ENCODE peak calls at places on chromosomes 2 and 18, in nine cellular contexts. One of them, this sample, is unnamed.

GRCh38 chr18:55100817-55101457 is 141.7 kb upstream of the CCDC68 start:
- DNase-seq in nephron progenitor cell: no peak
- DNase-seq in left ventricle myocardium inferior: no peak
- DNase-seq in colonic mucosa: no peak
- DNase-seq in bronchial epithelial cell: peak
- DNase-seq in WTC11: no peak
- DNase-seq in CD4-positive, alpha-beta T cell: no peak
- DNase-seq in RWPE1: peak
- DNase-seq in astrocyte: peak
- DNase-seq in this sample: no peak

GRCh38 chr2:10254373-10255188 is 48.1 kb upstream of the HPCAL1 start:
- DNase-seq in nephron progenitor cell: peak
- DNase-seq in left ventricle myocardium inferior: peak
- DNase-seq in colonic mucosa: no peak
- DNase-seq in bronchial epithelial cell: no peak
- DNase-seq in WTC11: peak
- DNase-seq in CD4-positive, alpha-beta T cell: no peak
- DNase-seq in RWPE1: peak
- DNase-seq in astrocyte: peak
- DNase-seq in this sample: no peak

GRCh38 chr2:83615491-83615890 is 843.6 kb downstream of the SUCLG1 start:
- DNase-seq in nephron progenitor cell: no peak
- DNase-seq in left ventricle myocardium inferior: no peak
- DNase-seq in colonic mucosa: no peak
- DNase-seq in bronchial epithelial cell: no peak
- DNase-seq in WTC11: no peak
- DNase-seq in CD4-positive, alpha-beta T cell: no peak
- DNase-seq in RWPE1: no peak
- DNase-seq in astrocyte: no peak
- DNase-seq in this sample: no peak

GRCh38 chr18:67260841-67261240 is 255.7 kb downstream of the DSEL start:
- DNase-seq in nephron progenitor cell: no peak
- DNase-seq in left ventricle myocardium inferior: no peak
- DNase-seq in colonic mucosa: no peak
- DNase-seq in bronchial epithelial cell: no peak
- DNase-seq in WTC11: no peak
- DNase-seq in CD4-positive, alpha-beta T cell: no peak
- DNase-seq in RWPE1: no peak
- DNase-seq in astrocyte: peak
- DNase-seq in this sample: no peak

GRCh38 chr18:49500136-49500921 is 13.3 kb upstream of the C18orf32 start:
- DNase-seq in nephron progenitor cell: peak
- DNase-seq in left ventricle myocardium inferior: no peak
- DNase-seq in colonic mucosa: no peak
- DNase-seq in bronchial epithelial cell: no peak
- DNase-seq in WTC11: no peak
- DNase-seq in CD4-positive, alpha-beta T cell: no peak
- DNase-seq in RWPE1: no peak
- DNase-seq in astrocyte: no peak
- DNase-seq in this sample: no peak

GRCh38 chr2:69216535-69217332 is 170.3 kb downstream of the GFPT1 start:
- DNase-seq in nephron progenitor cell: no peak
- DNase-seq in left ventricle myocardium inferior: peak
- DNase-seq in colonic mucosa: no peak
- DNase-seq in bronchial epithelial cell: no peak
- DNase-seq in WTC11: no peak
- DNase-seq in CD4-positive, alpha-beta T cell: no peak
- DNase-seq in RWPE1: no peak
- DNase-seq in astrocyte: peak
- DNase-seq in this sample: peak

GRCh38 chr2:17594533-17595391 is 54.3 kb downstream of the VSNL1 start:
- DNase-seq in nephron progenitor cell: no peak
- DNase-seq in left ventricle myocardium inferior: no peak
- DNase-seq in colonic mucosa: no peak
- DNase-seq in bronchial epithelial cell: no peak
- DNase-seq in WTC11: no peak
- DNase-seq in CD4-positive, alpha-beta T cell: no peak
- DNase-seq in RWPE1: no peak
- DNase-seq in astrocyte: peak
- DNase-seq in this sample: no peak

GRCh38 chr2:233848276-233848675 is 6.1 kb downstream of the HJURP start:
- DNase-seq in nephron progenitor cell: no peak
- DNase-seq in left ventricle myocardium inferior: no peak
- DNase-seq in colonic mucosa: no peak
- DNase-seq in bronchial epithelial cell: no peak
- DNase-seq in WTC11: no peak
- DNase-seq in CD4-positive, alpha-beta T cell: no peak
- DNase-seq in RWPE1: no peak
- DNase-seq in astrocyte: no peak
- DNase-seq in this sample: no peak

GRCh38 chr2:49914281-49914680 is 760.0 kb upstream of the FSHR start:
- DNase-seq in nephron progenitor cell: no peak
- DNase-seq in left ventricle myocardium inferior: no peak
- DNase-seq in colonic mucosa: no peak
- DNase-seq in bronchial epithelial cell: peak
- DNase-seq in WTC11: no peak
- DNase-seq in CD4-positive, alpha-beta T cell: no peak
- DNase-seq in RWPE1: peak
- DNase-seq in astrocyte: peak
- DNase-seq in this sample: no peak

GRCh38 chr18:40058811-40059570 is 1896.0 kb upstream of the PIK3C3 start:
- DNase-seq in nephron progenitor cell: no peak
- DNase-seq in left ventricle myocardium inferior: no peak
- DNase-seq in colonic mucosa: no peak
- DNase-seq in bronchial epithelial cell: no peak
- DNase-seq in WTC11: no peak
- DNase-seq in CD4-positive, alpha-beta T cell: no peak
- DNase-seq in RWPE1: no peak
- DNase-seq in astrocyte: no peak
- DNase-seq in this sample: no peak

GRCh38 chr2:35410431-35411061 is 945.0 kb upstream of the CRIM1 start:
- DNase-seq in nephron progenitor cell: peak
- DNase-seq in left ventricle myocardium inferior: peak
- DNase-seq in colonic mucosa: peak
- DNase-seq in bronchial epithelial cell: peak
- DNase-seq in WTC11: peak
- DNase-seq in CD4-positive, alpha-beta T cell: peak
- DNase-seq in RWPE1: peak
- DNase-seq in astrocyte: peak
- DNase-seq in this sample: peak

GRCh38 chr2:236036045-236036444 is 132.1 kb downstream of the GBX2 start:
- DNase-seq in nephron progenitor cell: no peak
- DNase-seq in left ventricle myocardium inferior: no peak
- DNase-seq in colonic mucosa: no peak
- DNase-seq in bronchial epithelial cell: no peak
- DNase-seq in WTC11: no peak
- DNase-seq in CD4-positive, alpha-beta T cell: no peak
- DNase-seq in RWPE1: no peak
- DNase-seq in astrocyte: no peak
- DNase-seq in this sample: no peak

GRCh38 chr2:64938607-64939285 is 50.5 kb upstream of the SLC1A4 start:
- DNase-seq in nephron progenitor cell: no peak
- DNase-seq in left ventricle myocardium inferior: no peak
- DNase-seq in colonic mucosa: no peak
- DNase-seq in bronchial epithelial cell: no peak
- DNase-seq in WTC11: no peak
- DNase-seq in CD4-positive, alpha-beta T cell: no peak
- DNase-seq in RWPE1: no peak
- DNase-seq in astrocyte: no peak
- DNase-seq in this sample: no peak

GRCh38 chr2:42878581-42878980 is 86.2 kb upstream of the HAAO start:
- DNase-seq in nephron progenitor cell: no peak
- DNase-seq in left ventricle myocardium inferior: no peak
- DNase-seq in colonic mucosa: no peak
- DNase-seq in bronchial epithelial cell: peak
- DNase-seq in WTC11: no peak
- DNase-seq in CD4-positive, alpha-beta T cell: no peak
- DNase-seq in RWPE1: no peak
- DNase-seq in astrocyte: peak
- DNase-seq in this sample: no peak

GRCh38 chr2:192190474-192190873 is 4.3 kb downstream of the TMEFF2 start:
- DNase-seq in nephron progenitor cell: no peak
- DNase-seq in left ventricle myocardium inferior: no peak
- DNase-seq in colonic mucosa: no peak
- DNase-seq in bronchial epithelial cell: peak
- DNase-seq in WTC11: no peak
- DNase-seq in CD4-positive, alpha-beta T cell: no peak
- DNase-seq in RWPE1: peak
- DNase-seq in astrocyte: peak
- DNase-seq in this sample: no peak

GRCh38 chr18:27685071-27685470 is 491.9 kb downstream of the CDH2 start:
- DNase-seq in nephron progenitor cell: no peak
- DNase-seq in left ventricle myocardium inferior: no peak
- DNase-seq in colonic mucosa: no peak
- DNase-seq in bronchial epithelial cell: no peak
- DNase-seq in WTC11: no peak
- DNase-seq in CD4-positive, alpha-beta T cell: no peak
- DNase-seq in RWPE1: no peak
- DNase-seq in astrocyte: no peak
- DNase-seq in this sample: no peak

GRCh38 chr2:155145758-155146229 is 447.3 kb downstream of the KCNJ3 start:
- DNase-seq in nephron progenitor cell: no peak
- DNase-seq in left ventricle myocardium inferior: no peak
- DNase-seq in colonic mucosa: no peak
- DNase-seq in bronchial epithelial cell: no peak
- DNase-seq in WTC11: no peak
- DNase-seq in CD4-positive, alpha-beta T cell: no peak
- DNase-seq in RWPE1: no peak
- DNase-seq in astrocyte: no peak
- DNase-seq in this sample: no peak

DNA sequence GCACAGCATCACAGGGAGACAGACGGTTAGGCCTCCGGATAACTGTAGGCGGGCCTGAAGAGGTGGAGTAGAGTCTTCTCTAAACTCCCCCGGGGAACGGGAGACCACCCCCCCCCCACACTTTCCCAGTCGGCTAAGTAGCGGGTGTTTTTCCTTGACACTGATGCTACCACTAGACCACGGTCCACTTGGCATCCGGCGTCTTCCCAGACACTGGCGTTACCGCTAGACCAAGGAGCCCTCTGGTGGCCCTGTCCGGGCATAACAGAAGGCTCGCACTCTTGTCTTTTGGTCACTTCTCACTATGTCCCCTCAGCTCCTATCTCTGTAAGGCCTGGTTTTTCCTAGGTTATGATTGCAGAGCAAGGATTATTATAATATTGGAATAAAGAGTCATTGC is 25.7 kb upstream of the NCL start:
- DNase-seq in nephron progenitor cell: no peak
- DNase-seq in left ventricle myocardium inferior: peak
- DNase-seq in colonic mucosa: no peak
- DNase-seq in bronchial epithelial cell: no peak
- DNase-seq in WTC11: peak
- DNase-seq in CD4-positive, alpha-beta T cell: no peak
- DNase-seq in RWPE1: no peak
- DNase-seq in astrocyte: no peak
- DNase-seq in this sample: peak
- TF ChIP-seq CTCF in nephron progenitor cell: no peak
- TF ChIP-seq CTCF in left ventricle myocardium inferior: peak
- TF ChIP-seq CTCF in colonic mucosa: no peak
- TF ChIP-seq CTCF in bronchial epithelial cell: peak
- TF ChIP-seq CTCF in WTC11: peak
- TF ChIP-seq CTCF in CD4-positive, alpha-beta T cell: no peak
- TF ChIP-seq CTCF in RWPE1: no peak
- TF ChIP-seq CTCF in astrocyte: peak
- TF ChIP-seq CTCF in this sample: peak

DNA sequence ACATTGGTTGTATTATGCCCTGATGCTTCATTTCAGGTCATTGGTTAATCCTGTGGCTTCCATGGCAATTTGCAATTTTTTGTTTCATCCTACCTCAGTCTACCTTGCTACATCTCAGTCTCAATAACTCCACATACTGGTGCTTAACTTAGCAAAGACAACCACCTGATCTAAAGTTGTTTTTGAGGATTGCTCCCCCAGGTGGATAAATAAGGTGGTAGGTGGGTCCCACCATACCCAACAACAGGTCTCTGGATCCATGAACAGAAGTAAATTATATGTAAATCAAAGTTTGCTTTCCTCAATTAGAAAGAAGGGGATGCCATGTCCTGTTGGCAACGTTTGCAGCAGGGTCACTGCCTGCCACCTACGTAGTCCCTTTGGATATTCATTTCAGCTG is 7.0 kb downstream of the XIRP2 start:
- DNase-seq in nephron progenitor cell: no peak
- DNase-seq in left ventricle myocardium inferior: no peak
- DNase-seq in colonic mucosa: no peak
- DNase-seq in bronchial epithelial cell: no peak
- DNase-seq in WTC11: no peak
- DNase-seq in CD4-positive, alpha-beta T cell: no peak
- DNase-seq in RWPE1: no peak
- DNase-seq in astrocyte: no peak
- DNase-seq in this sample: no peak
- TF ChIP-seq CTCF in nephron progenitor cell: no peak
- TF ChIP-seq CTCF in left ventricle myocardium inferior: no peak
- TF ChIP-seq CTCF in colonic mucosa: no peak
- TF ChIP-seq CTCF in bronchial epithelial cell: no peak
- TF ChIP-seq CTCF in WTC11: no peak
- TF ChIP-seq CTCF in CD4-positive, alpha-beta T cell: no peak
- TF ChIP-seq CTCF in RWPE1: no peak
- TF ChIP-seq CTCF in astrocyte: no peak
- TF ChIP-seq CTCF in this sample: no peak

DNA sequence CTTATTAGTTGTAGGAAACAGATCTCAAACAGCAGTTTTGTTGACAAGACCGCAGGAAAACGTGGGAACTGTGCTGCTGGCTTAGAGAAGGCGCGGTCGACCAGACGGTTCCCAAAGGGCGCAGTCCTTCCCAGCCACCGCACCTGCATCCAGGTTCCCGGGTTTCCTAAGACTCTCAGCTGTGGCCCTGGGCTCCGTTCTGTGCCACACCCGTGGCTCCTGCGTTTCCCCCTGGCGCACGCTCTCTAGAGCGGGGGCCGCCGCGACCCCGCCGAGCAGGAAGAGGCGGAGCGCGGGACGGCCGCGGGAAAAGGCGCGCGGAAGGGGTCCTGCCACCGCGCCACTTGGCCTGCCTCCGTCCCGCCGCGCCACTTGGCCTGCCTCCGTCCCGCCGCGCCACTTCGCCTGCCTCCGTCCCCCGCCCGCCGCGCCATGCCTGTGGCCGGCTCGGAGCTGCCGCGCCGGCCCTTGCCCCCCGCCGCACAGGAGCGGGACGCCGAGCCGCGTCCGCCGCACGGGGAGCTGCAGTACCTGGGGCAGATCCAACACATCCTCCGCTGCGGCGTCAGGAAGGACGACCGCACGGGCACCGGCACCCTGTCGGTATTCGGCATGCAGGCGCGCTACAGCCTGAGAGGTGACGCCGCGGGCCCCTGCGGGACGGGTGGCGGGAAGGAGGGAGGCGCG is at the start of gene TYMS:
- DNase-seq in nephron progenitor cell: peak
- DNase-seq in left ventricle myocardium inferior: peak
- DNase-seq in colonic mucosa: peak
- DNase-seq in bronchial epithelial cell: peak
- DNase-seq in WTC11: peak
- DNase-seq in CD4-positive, alpha-beta T cell: peak
- DNase-seq in RWPE1: peak
- DNase-seq in astrocyte: peak
- DNase-seq in this sample: peak
- TF ChIP-seq CTCF in nephron progenitor cell: no peak
- TF ChIP-seq CTCF in left ventricle myocardium inferior: peak
- TF ChIP-seq CTCF in colonic mucosa: no peak
- TF ChIP-seq CTCF in bronchial epithelial cell: peak
- TF ChIP-seq CTCF in WTC11: no peak
- TF ChIP-seq CTCF in CD4-positive, alpha-beta T cell: no peak
- TF ChIP-seq CTCF in RWPE1: no peak
- TF ChIP-seq CTCF in astrocyte: no peak
- TF ChIP-seq CTCF in this sample: peak

GRCh38 chr2:119853777-119854399 is 94.2 kb downstream of the PTPN4 start:
- DNase-seq in nephron progenitor cell: no peak
- DNase-seq in left ventricle myocardium inferior: no peak
- DNase-seq in colonic mucosa: no peak
- DNase-seq in bronchial epithelial cell: no peak
- DNase-seq in WTC11: peak
- DNase-seq in CD4-positive, alpha-beta T cell: no peak
- DNase-seq in RWPE1: no peak
- DNase-seq in astrocyte: no peak
- DNase-seq in this sample: no peak
- TF ChIP-seq CTCF in nephron progenitor cell: no peak
- TF ChIP-seq CTCF in left ventricle myocardium inferior: no peak
- TF ChIP-seq CTCF in colonic mucosa: no peak
- TF ChIP-seq CTCF in bronchial epithelial cell: no peak
- TF ChIP-seq CTCF in WTC11: no peak
- TF ChIP-seq CTCF in CD4-positive, alpha-beta T cell: no peak
- TF ChIP-seq CTCF in RWPE1: no peak
- TF ChIP-seq CTCF in astrocyte: no peak
- TF ChIP-seq CTCF in this sample: no peak

This sample was measured in neural crest cell.